ENCODE peak calls at places on chromosomes 11 and 22, in four cellular contexts. C is H1, G is K562, K is GM12878. S is an unnamed sample.

GRCh38 chr11:3824714-3825472 is 15.9 kb downstream of the RHOG start:
- DNase-seq in C (peak), K (no peak), G (peak), S (no peak)

GRCh38 chr22:24208012-24208749 is 26.9 kb downstream of the SUSD2 start:
- DNase-seq in K (no peak), G (no peak), C (no peak), S (peak)

GRCh38 chr22:19896665-19897355 is 42.1 kb upstream of the GNB1L start:
- DNase-seq in G (peak), K (no peak), C (no peak), S (no peak)

GRCh38 chr22:19473578-19473977 is 5.4 kb downstream of the UFD1 start:
- DNase-seq in C (no peak), G (peak), K (no peak), S (no peak)

GRCh38 chr11:65577756-65578109 is 1.9 kb downstream of the EHBP1L1 start:
- DNase-seq in G (no peak), C (no peak), K (no peak), S (no peak)

GRCh38 chr22:49614966-49615965 is 212.4 kb downstream of the BRD1 start:
- DNase-seq in C (no peak), K (no peak), G (no peak), S (no peak)

GRCh38 chr22:30829901-30830550 is 135.4 kb downstream of the OSBP2 start:
- DNase-seq in K (no peak), G (no peak), C (peak), S (peak)

GRCh38 chr11:66291706-66292542 is at the start of gene TMEM151A:
- DNase-seq in K (no peak), G (no peak), C (peak), S (no peak)

GRCh38 chr11:128695539-128696221 is 1.8 kb downstream of the FLI1 start:
- DNase-seq in C (no peak), G (no peak), K (no peak), S (no peak)

GRCh38 chr11:17475666-17476316 is 854 bp downstream of the ABCC8 start:
- DNase-seq in G (no peak), C (no peak), K (no peak), S (no peak)

GRCh38 chr11:61056981-61057380 is 45.3 kb upstream of the CD5 start:
- DNase-seq in K (no peak), C (no peak), G (no peak), S (no peak)

GRCh38 chr11:45577755-45578154 is 87.7 kb downstream of the CHST1 start:
- DNase-seq in C (no peak), G (no peak), K (no peak), S (no peak)

GRCh38 chr11:64810891-64811272 is 531 bp upstream of the MEN1 start:
- DNase-seq in G (no peak), K (no peak), C (no peak), S (no peak)

GRCh38 chr11:32418836-32419235 is 16.5 kb downstream of the WT1 start:
- DNase-seq in G (no peak), C (no peak), K (no peak), S (no peak)

GRCh38 chr11:75966546-75967287 is 151.7 kb downstream of the UVRAG start:
- DNase-seq in G (no peak), K (no peak), C (no peak), S (peak)

GRCh38 chr11:47433991-47434786 is 8.0 kb upstream of the PSMC3 start:
- DNase-seq in C (no peak), K (no peak), G (no peak), S (peak)

GRCh38 chr22:23071163-23072034 is 1.1 kb downstream of the GNAZ start:
- DNase-seq in C (no peak), K (no peak), G (no peak), S (no peak)

GRCh38 chr11:112795142-112795815 is 165.9 kb upstream of the NCAM1 start:
- DNase-seq in C (peak), G (peak), K (no peak), S (peak)

GRCh38 chr11:10693509-10694071 is at the start of gene IRAG1:
- DNase-seq in G (no peak), C (no peak), K (no peak), S (peak)

GRCh38 chr11:2579315-2580060 is 120.3 kb downstream of the KCNQ1OT1 start:
- DNase-seq in K (no peak), C (no peak), G (no peak), S (no peak)

GRCh38 chr22:37634505-37635002 is 4.9 kb upstream of the SH3BP1 start:
- DNase-seq in C (peak), G (peak), K (no peak), S (no peak)

GRCh38 chr22:31857247-31857646 is 87.1 kb upstream of the YWHAH start:
- DNase-seq in G (peak), C (peak), K (no peak), S (no peak)

GRCh38 chr11:2661173-2662023 is 38.4 kb downstream of the KCNQ1OT1 start:
- DNase-seq in G (no peak), K (no peak), C (no peak), S (no peak)

GRCh38 chr22:37391702-37392101 is 35.6 kb downstream of the ELFN2 start:
- DNase-seq in C (no peak), G (no peak), K (no peak), S (no peak)

GRCh38 chr11:2655320-2655719 is 44.5 kb downstream of the KCNQ1OT1 start:
- DNase-seq in K (no peak), G (no peak), C (no peak), S (no peak)

GRCh38 chr22:44526431-44527115 is 28.5 kb upstream of the RTL6 start:
- DNase-seq in G (no peak), C (peak), K (no peak), S (no peak)

GRCh38 chr22:23705358-23705757 is 14.5 kb downstream of the RGL4 start:
- DNase-seq in K (no peak), C (no peak), G (no peak), S (no peak)

GRCh38 chr22:30045901-30046715 is 34.2 kb upstream of the HORMAD2 start:
- DNase-seq in K (no peak), G (no peak), C (no peak), S (no peak)

GRCh38 chr11:124869856-124870387 is 4.7 kb downstream of the ROBO3 start:
- DNase-seq in G (no peak), C (no peak), K (no peak), S (no peak)

GRCh38 chr11:124869331-124869730 is 4.1 kb downstream of the ROBO3 start:
- DNase-seq in K (no peak), C (no peak), G (no peak), S (no peak)

GRCh38 chr11:124868322-124869274 is 3.4 kb downstream of the ROBO3 start:
- DNase-seq in C (no peak), K (no peak), G (no peak), S (no peak)

GRCh38 chr11:124865902-124866851 is 945 bp downstream of the ROBO3 start:
- DNase-seq in K (no peak), C (peak), G (peak), S (peak)

GRCh38 chr11:124867700-124868099 is 2.5 kb downstream of the ROBO3 start:
- DNase-seq in K (no peak), C (no peak), G (peak), S (peak)
- TF ChIP-seq CHD1 in K (no peak), C (no peak), G (no peak), S (no peak)

GRCh38 chr11:67640758-67641113 is 1.2 kb upstream of the TBX10 start:
- DNase-seq in K (no peak), C (no peak), G (no peak), S (no peak)
- TF ChIP-seq CHD1 in K (no peak), C (no peak), G (no peak), S (no peak)

DNA sequence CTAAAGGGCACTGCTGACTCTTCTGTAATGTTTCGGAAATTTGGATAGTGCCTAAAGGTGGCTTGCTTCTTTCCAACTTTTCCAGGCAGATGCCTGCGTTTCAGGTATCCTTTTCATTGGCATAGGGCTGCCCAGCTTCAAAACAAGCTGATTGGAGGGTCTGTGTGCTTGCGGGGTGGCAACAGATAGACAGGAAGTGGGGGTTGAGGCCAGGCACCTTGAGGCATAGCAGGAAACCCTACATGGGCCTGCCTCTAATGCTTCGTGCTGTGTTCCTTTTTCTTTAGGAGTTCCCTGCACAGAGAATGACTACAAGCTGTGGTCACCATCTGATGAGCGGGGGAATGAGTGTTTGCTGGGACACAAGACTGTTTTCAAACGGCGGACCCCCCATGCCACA is 92.2 kb upstream of the SORL1-AS1 start:
- DNase-seq in G (no peak), C (no peak), K (no peak), S (no peak)
- TF ChIP-seq CHD1 in G (no peak), C (no peak), K (no peak), S (no peak)

DNA sequence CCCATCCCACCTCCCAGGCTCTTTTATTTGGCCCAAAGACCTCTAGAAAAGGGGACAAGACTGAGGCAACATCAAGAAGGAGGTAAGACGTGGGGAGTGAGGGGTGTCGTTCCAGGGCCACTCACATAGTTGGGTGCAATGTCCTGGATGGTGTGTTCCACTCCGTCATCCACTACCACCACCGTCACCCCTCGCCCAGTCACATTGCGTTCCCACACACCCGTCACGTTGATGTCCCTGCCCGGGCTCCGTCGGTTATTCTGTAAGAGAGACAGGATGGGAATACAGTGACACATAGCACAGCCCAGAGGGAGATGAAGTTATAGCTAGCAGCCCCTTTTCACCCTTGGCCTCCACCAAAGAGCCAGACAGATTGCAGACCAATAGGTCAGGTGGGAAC is 3.8 kb downstream of the PCSK7 start:
- DNase-seq in K (no peak), C (no peak), G (no peak), S (no peak)
- TF ChIP-seq CHD1 in K (no peak), C (no peak), G (no peak), S (no peak)

GRCh38 chr11:132604446-132604845 is 927.9 kb downstream of the OPCML start:
- DNase-seq in K (no peak), C (no peak), G (no peak), S (peak)
- TF ChIP-seq CHD1 in K (no peak), C (no peak), G (no peak), S (no peak)

DNA sequence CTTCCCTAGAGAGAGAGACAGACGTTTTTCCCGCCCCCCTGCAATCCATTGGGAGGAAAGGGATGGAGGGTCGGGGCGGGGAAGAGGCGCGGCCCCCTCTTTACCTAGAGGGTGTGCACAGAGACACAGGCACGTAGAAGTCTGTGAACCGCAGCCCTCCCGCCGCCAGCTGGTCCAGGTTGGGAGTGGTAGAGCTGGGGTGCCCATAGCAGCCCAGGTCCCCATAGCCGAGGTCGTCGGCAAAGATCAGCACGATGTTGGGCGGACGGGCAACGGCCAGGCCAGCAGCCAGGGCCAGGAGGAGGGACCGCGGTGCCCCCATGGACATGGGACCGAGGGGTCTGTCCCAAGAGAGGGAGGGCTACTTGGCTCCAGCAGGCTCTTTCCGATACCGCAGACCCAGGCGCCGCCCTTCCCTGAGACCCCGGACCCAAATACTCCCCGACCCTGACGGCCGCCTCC is 469 bp downstream of the ARSA start:
- DNase-seq in G (no peak), C (peak), K (no peak), S (no peak)
- TF ChIP-seq CHD1 in G (no peak), C (no peak), K (no peak), S (no peak)

GRCh38 chr22:43013355-43014061 is 1.4 kb downstream of the PACSIN2 start:
- DNase-seq in G (no peak), K (no peak), C (no peak), S (no peak)

GRCh38 chr22:43015677-43016042 is 711 bp upstream of the PACSIN2 start:
- DNase-seq in K (no peak), G (no peak), C (no peak), S (no peak)

GRCh38 chr22:43012390-43012789 is 2.6 kb downstream of the PACSIN2 start:
- DNase-seq in G (no peak), C (no peak), K (no peak), S (no peak)

GRCh38 chr22:43014876-43015676 is at the start of gene PACSIN2:
- DNase-seq in C (peak), K (peak), G (peak), S (peak)

GRCh38 chr22:43014062-43014875 is 680 bp downstream of the PACSIN2 start:
- DNase-seq in C (peak), K (no peak), G (peak), S (no peak)
- TF ChIP-seq CHD1 in C (no peak), K (no peak), G (no peak), S (no peak)